ENCODE peak calls at places on chromosomes 11 and 22, in nine cellular contexts. M is endothelial cell of umbilical vein; H is psoas muscle; U is uterus; Y is CD8-positive, alpha-beta T cell; V is CD8-positive, alpha-beta memory T cell; D is osteoblast; K is upper lobe of right lung; P is naive thymus-derived CD4-positive, alpha-beta T cell. S is an unnamed sample. For H3K4me1, the result is how much of the 10 kb centered on the place peaks cover.

GRCh38 chr11:27977031-27977430 is 130.9 kb downstream of the KIF18A start:
- DNase-seq in M (no peak), H (no peak), U (no peak), Y (no peak), V (no peak), D (peak), K (no peak), P (no peak), S (no peak)

GRCh38 chr11:128331317-128331716 is 256.0 kb downstream of the ETS1 start:
- DNase-seq in M (no peak), H (no peak), U (no peak), Y (no peak), V (no peak), D (no peak), K (no peak), P (no peak), S (no peak)

GRCh38 chr11:115226556-115226955 is 277.7 kb downstream of the CADM1 start:
- DNase-seq in M (peak), H (no peak), U (no peak), Y (no peak), V (no peak), D (peak), K (no peak), P (no peak), S (no peak)

GRCh38 chr11:64858467-64859401 is 14.3 kb upstream of the CDC42BPG start:
- DNase-seq in M (no peak), H (peak), U (no peak), Y (peak), V (peak), D (no peak), K (no peak), P (peak), S (peak)

GRCh38 chr22:17727244-17727892 is 46.9 kb downstream of the BID start:
- DNase-seq in M (no peak), H (no peak), U (no peak), Y (no peak), V (no peak), D (no peak), K (no peak), P (no peak), S (no peak)

GRCh38 chr11:61732705-61733104 is 19.7 kb upstream of the MYRF start:
- DNase-seq in M (no peak), H (peak), U (no peak), Y (no peak), V (no peak), D (peak), K (no peak), P (no peak), S (no peak)

GRCh38 chr22:38549106-38549884 is 20.7 kb downstream of the DMC1 start:
- DNase-seq in M (no peak), H (no peak), U (no peak), Y (no peak), V (no peak), D (no peak), K (no peak), P (no peak), S (no peak)

GRCh38 chr11:93686812-93687211 is 25.3 kb downstream of the CEP295 start:
- DNase-seq in M (no peak), H (no peak), U (no peak), Y (no peak), V (no peak), D (peak), K (no peak), P (no peak), S (no peak)

GRCh38 chr22:23388492-23389009 is 191.5 kb downstream of the IGLL1 start:
- DNase-seq in M (no peak), H (no peak), U (no peak), Y (no peak), V (no peak), D (no peak), K (peak), P (no peak), S (no peak)

GRCh38 chr22:45612451-45612901 is 59.2 kb upstream of the ATXN10 start:
- DNase-seq in M (no peak), H (peak), U (peak), Y (peak), V (peak), D (peak), K (peak), P (no peak), S (no peak)

GRCh38 chr11:11963842-11964773 is 44.3 kb downstream of the DKK3 start:
- DNase-seq in M (no peak), H (peak), U (no peak), Y (no peak), V (no peak), D (no peak), K (no peak), P (no peak), S (no peak)

GRCh38 chr22:43861529-43861928 is 784 bp downstream of the SULT4A1 start:
- DNase-seq in M (no peak), H (peak), U (no peak), Y (no peak), V (no peak), D (peak), K (no peak), P (no peak), S (no peak)

GRCh38 chr22:37157516-37158289 is 8.0 kb upstream of the IL2RB start:
- DNase-seq in M (no peak), H (no peak), U (no peak), Y (no peak), V (no peak), D (peak), K (no peak), P (no peak), S (no peak)

GRCh38 chr11:47631473-47631872 is 10.9 kb downstream of the MTCH2 start:
- DNase-seq in M (peak), H (no peak), U (no peak), Y (no peak), V (no peak), D (no peak), K (no peak), P (no peak), S (no peak)

GRCh38 chr22:30186048-30186447 is 60.5 kb downstream of the LIF start:
- DNase-seq in M (no peak), H (no peak), U (no peak), Y (no peak), V (no peak), D (no peak), K (no peak), P (no peak), S (no peak)

GRCh38 chr11:33970984-33971466 is 79.1 kb upstream of the LMO2 start:
- DNase-seq in M (peak), H (peak), U (peak), Y (no peak), V (no peak), D (peak), K (no peak), P (no peak), S (no peak)

GRCh38 chr22:31080848-31081649 is at the start of gene SMTN:
- DNase-seq in M (peak), H (peak), U (peak), Y (peak), V (peak), D (peak), K (peak), P (peak), S (peak)

GRCh38 chr11:41660585-41660984 is 201.1 kb upstream of the LRRC4C start:
- DNase-seq in M (no peak), H (no peak), U (no peak), Y (no peak), V (no peak), D (no peak), K (no peak), P (no peak), S (no peak)

GRCh38 chr11:96188625-96189006 is 154.4 kb downstream of the MAML2 start:
- DNase-seq in M (no peak), H (no peak), U (no peak), Y (no peak), V (no peak), D (no peak), K (no peak), P (no peak), S (no peak)

GRCh38 chr11:76669901-76670474 is 559 bp downstream of the LRRC32 start:
- DNase-seq in M (peak), H (peak), U (peak), Y (no peak), V (no peak), D (peak), K (peak), P (no peak), S (no peak)

GRCh38 chr11:40328890-40329617 is 1130.4 kb downstream of the LRRC4C start:
- DNase-seq in M (peak), H (no peak), U (no peak), Y (no peak), V (no peak), D (peak), K (no peak), P (no peak), S (no peak)

GRCh38 chr22:36244522-36245391 is 5.4 kb upstream of the APOL2 start:
- DNase-seq in M (no peak), H (peak), U (no peak), Y (no peak), V (no peak), D (no peak), K (no peak), P (no peak), S (no peak)

DNA sequence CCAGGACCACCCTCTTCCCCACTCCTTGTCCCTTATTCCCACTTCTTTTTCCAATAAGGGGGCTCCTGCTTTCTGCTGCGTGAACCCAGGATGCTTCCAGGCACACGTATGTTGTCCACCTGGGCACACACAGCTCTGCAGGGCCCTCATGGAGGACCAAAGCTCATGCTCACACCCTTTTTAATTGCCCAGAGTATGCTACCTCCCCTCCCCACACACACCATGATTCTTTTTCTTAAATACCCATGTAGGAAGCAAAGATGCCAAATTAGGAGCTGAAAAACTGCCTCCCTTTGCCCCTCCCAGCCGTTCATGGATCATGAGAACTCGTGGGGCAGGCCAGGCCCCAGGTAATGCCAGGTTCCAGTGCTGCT is 5.1 kb downstream of the NECTIN1 start:
- DNase-seq in M (no peak), H (no peak), U (no peak), Y (no peak), V (no peak), D (peak), K (no peak), P (no peak), S (no peak)
- H3K4me1 ChIP-seq in M (under half), H (under half), U (under half), Y (under half), V (under half), D (under half), K (under half), P (under half), S (under half)

DNA sequence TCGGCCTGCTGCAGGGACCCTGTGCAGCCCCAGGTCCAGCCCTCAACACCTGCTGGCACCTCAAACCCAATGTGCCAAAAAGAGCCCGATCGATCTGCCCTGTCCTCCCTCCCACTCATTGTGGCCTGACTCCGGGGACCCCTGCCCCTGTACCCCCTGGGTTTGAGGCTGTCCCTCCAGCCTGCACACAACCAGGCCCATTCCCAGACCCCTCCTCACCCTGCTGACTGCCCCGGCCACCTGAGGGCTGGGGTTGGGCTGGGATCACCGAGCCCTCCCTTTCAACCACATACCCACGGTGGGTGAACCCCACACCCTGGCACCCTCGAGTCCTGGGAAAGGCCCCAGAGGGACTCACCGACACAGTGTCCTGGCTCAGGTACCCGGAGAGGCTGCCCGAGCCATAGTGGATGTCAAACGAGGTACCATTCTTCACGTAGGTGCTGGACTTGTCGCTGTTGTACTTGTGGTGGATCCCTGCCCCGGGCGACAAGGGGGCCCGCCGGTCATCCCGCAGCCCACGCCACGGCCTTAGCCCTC is 5.0 kb downstream of the CTSD start:
- DNase-seq in M (no peak), H (no peak), U (no peak), Y (no peak), V (no peak), D (peak), K (peak), P (no peak), S (no peak)
- H3K27ac ChIP-seq in M (no peak), H (peak), U (no peak), Y (peak), V (peak), D (peak), K (peak), P (peak), S (peak)

GRCh38 chr11:67649634-67650540 is 643 bp downstream of the ACY3 start:
- DNase-seq in M (no peak), H (no peak), U (no peak), Y (no peak), V (no peak), D (peak), K (no peak), P (no peak), S (no peak)

GRCh38 chr11:67646535-67647336 is 3.8 kb downstream of the ACY3 start:
- DNase-seq in M (no peak), H (no peak), U (no peak), Y (no peak), V (peak), D (peak), K (no peak), P (no peak), S (no peak)

GRCh38 chr11:67647471-67647870 is 3.1 kb downstream of the ACY3 start:
- DNase-seq in M (no peak), H (no peak), U (no peak), Y (no peak), V (no peak), D (peak), K (peak), P (no peak), S (no peak)

GRCh38 chr11:67648140-67648795 is 2.3 kb downstream of the ACY3 start:
- DNase-seq in M (no peak), H (no peak), U (no peak), Y (no peak), V (peak), D (peak), K (peak), P (peak), S (no peak)

DNA sequence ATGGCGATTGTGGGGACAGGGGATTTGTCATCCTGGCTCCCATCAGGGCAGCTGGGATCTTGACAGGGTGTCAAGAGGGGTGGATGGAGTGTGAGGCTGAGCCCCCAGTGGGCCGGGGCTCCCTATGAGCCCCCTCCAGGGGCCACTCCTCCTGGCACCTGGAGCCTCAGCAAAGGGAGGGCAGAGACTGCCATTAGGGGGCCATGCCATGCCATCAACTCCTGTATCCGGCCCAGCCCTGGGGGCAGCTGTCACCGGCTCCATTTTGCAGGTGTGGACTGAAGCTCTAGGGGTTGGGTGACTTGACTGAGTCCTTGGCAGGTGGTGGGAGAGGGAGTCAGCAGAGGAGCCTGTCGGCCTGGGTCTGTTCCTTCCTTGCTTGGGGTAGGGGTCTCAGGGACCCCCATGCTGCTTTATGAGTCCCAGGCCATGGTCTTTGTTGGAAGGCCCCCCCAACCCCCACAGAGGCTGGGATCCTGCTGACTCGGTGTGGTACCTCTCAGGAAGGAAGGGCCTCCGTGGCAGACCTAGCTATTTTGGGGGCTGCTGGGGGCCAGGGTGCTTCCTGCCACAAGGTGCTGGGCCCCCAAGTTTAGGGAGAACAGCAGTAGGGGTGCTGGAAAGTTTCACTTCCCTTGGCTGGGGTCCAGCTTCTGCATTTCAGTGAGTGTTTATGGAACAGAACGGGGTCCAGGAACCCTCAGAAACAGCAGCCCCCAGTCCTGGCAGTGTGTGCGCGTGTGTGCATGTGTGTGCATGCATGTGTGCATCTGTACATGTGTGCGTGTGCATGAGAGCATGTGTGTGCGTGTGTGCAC is 1.5 kb downstream of the ACY3 start:
- DNase-seq in M (no peak), H (no peak), U (no peak), Y (no peak), V (no peak), D (peak), K (no peak), P (no peak), S (no peak)
- H3K4me1 ChIP-seq in M (under half), H (under half), U (under half), Y (under half), V (under half), D (under half), K (under half), P (under half), S (under half)

GRCh38 chr11:117410861-117411725 is 83.4 kb downstream of the CEP164 start:
- DNase-seq in M (no peak), H (no peak), U (no peak), Y (no peak), V (no peak), D (peak), K (peak), P (no peak), S (no peak)

GRCh38 chr11:117407016-117407415 is 79.4 kb downstream of the CEP164 start:
- DNase-seq in M (no peak), H (no peak), U (no peak), Y (no peak), V (no peak), D (peak), K (peak), P (no peak), S (no peak)

GRCh38 chr11:117410238-117410637 is 82.6 kb downstream of the CEP164 start:
- DNase-seq in M (no peak), H (no peak), U (no peak), Y (no peak), V (no peak), D (peak), K (no peak), P (no peak), S (no peak)

GRCh38 chr11:117409511-117409910 is 81.9 kb downstream of the CEP164 start:
- DNase-seq in M (no peak), H (no peak), U (no peak), Y (no peak), V (no peak), D (peak), K (peak), P (no peak), S (no peak)

DNA sequence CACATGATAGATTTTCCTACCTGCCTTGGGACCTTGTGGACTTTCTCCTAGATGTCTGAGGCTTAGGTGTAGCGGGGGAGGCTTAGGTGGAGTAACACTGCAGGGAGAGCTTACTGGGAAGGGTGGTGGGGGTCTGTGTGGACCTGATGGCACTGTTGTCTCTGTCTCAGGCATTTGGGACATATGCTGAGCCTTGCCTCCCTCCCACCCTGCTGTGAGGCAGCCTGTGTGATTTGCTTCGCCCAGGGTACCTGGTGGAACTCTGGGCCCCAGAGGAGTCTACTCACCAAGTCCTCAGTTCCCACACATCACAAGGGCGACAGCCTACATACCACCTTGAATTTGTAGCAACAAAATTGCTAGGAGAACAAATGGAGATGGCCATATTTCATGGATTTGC is 80.7 kb downstream of the CEP164 start:
- DNase-seq in M (no peak), H (no peak), U (no peak), Y (no peak), V (no peak), D (peak), K (no peak), P (no peak), S (no peak)
- H3K27ac ChIP-seq in M (no peak), H (no peak), U (no peak), Y (no peak), V (no peak), D (no peak), K (no peak), P (no peak), S (no peak)

GRCh38 chr11:68504432-68505066 is 44.0 kb downstream of the PPP6R3 start:
- DNase-seq in M (no peak), H (no peak), U (no peak), Y (no peak), V (no peak), D (no peak), K (no peak), P (no peak), S (no peak)

GRCh38 chr11:68503792-68504191 is 43.2 kb downstream of the PPP6R3 start:
- DNase-seq in M (no peak), H (no peak), U (no peak), Y (no peak), V (no peak), D (no peak), K (peak), P (no peak), S (no peak)

GRCh38 chr11:68503281-68503687 is 42.7 kb downstream of the PPP6R3 start:
- DNase-seq in M (peak), H (no peak), U (no peak), Y (no peak), V (no peak), D (no peak), K (no peak), P (no peak), S (no peak)

GRCh38 chr11:68498903-68499883 is 38.6 kb downstream of the PPP6R3 start:
- DNase-seq in M (no peak), H (no peak), U (no peak), Y (no peak), V (no peak), D (no peak), K (no peak), P (no peak), S (no peak)

DNA sequence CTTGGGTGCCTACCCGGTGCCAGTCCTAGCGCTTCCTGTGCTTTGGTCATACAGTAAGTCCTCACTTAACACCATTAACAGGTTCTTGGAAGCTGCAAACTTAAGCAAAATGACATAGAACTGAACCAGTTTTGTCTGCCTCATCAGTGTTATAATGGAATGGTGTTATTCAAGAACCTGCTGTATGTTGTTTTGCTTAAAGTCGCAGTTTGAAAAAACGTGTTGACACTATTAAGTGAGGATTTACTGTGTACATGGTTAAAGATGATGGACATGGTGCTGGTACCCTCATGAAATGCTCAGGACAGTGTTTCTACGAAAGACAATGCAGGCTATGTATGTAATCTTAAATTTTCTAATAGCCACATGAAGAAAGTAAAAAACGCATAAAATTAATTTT is 41.3 kb downstream of the PPP6R3 start:
- DNase-seq in M (no peak), H (no peak), U (no peak), Y (no peak), V (no peak), D (no peak), K (no peak), P (no peak), S (no peak)
- H3K4me1 ChIP-seq in M (under half), H (half or more), U (under half), Y (half or more), V (half or more), D (under half), K (half or more), P (under half), S (under half)

DNA sequence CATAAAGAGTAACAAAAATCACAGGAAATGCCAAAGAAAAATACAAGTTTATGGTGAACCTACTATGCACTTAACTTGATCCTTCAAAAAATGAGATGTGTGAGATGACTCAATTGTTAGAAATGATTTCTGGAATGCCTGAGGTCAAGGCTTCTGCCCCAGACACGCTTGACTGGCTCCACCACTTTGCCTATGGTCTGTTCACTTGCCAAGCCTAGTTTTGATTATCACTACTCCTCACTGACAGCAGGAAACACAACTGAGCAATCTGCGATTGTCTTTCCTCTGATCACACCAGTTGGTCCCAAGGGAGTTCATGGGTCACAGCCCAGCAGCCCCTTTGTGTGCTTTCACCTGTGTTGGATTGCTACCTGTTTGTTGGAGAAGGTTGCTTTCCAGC is 20.6 kb upstream of the PRDM10 start:
- DNase-seq in M (peak), H (no peak), U (no peak), Y (no peak), V (no peak), D (peak), K (no peak), P (no peak), S (no peak)
- H3K27ac ChIP-seq in M (peak), H (no peak), U (no peak), Y (no peak), V (no peak), D (peak), K (no peak), P (no peak), S (no peak)